ENCODE peak calls at places on chromosomes 5 and 9, in six cellular contexts. H is lower leg skin; J is fibroblast of lung; I is heart right ventricle; F is OCI-LY7; W is activated effector memory CD4-positive, alpha-beta T cell treated with Interleukin-2 at 50 U/mL for 16 hours. E is an unnamed sample.

GRCh38 chr5:75435101-75435500 is 76.3 kb downstream of the CERT1 start:
- DNase-seq in H (no peak), J (peak), I (no peak), F (no peak), W (no peak), E (no peak)

GRCh38 chr9:33923998-33924701 is 107.2 kb downstream of the UBE2R2 start:
- DNase-seq in H (no peak), J (no peak), I (no peak), F (no peak), W (no peak), E (no peak)

GRCh38 chr9:124479947-124480620 is 27.1 kb downstream of the NR5A1 start:
- DNase-seq in H (no peak), J (no peak), I (no peak), F (no peak), W (no peak), E (no peak)

GRCh38 chr9:108057421-108058136 is 568.0 kb upstream of the KLF4 start:
- DNase-seq in H (no peak), J (peak), I (no peak), F (no peak), W (no peak), E (peak)

GRCh38 chr5:170941788-170942187 is 80.0 kb downstream of the RANBP17 start:
- DNase-seq in H (no peak), J (no peak), I (no peak), F (no peak), W (no peak), E (no peak)

GRCh38 chr5:82620957-82621600 is 342.9 kb upstream of the RPS23 start:
- DNase-seq in H (no peak), J (peak), I (no peak), F (no peak), W (no peak), E (no peak)

GRCh38 chr5:124546643-124547042 is 199.8 kb downstream of the ZNF608 start:
- DNase-seq in H (no peak), J (peak), I (no peak), F (peak), W (no peak), E (no peak)

GRCh38 chr9:19154135-19154612 is 26.9 kb upstream of the PLIN2 start:
- DNase-seq in H (no peak), J (peak), I (no peak), F (no peak), W (no peak), E (peak)

GRCh38 chr5:79956173-79956670 is 34.8 kb downstream of the MTX3 start:
- DNase-seq in H (no peak), J (peak), I (no peak), F (no peak), W (no peak), E (no peak)

GRCh38 chr9:31776471-31776870 is 608.0 kb upstream of the ACO1 start:
- DNase-seq in H (no peak), J (no peak), I (no peak), F (no peak), W (no peak), E (no peak)

GRCh38 chr5:29811914-29812679 is 1381.4 kb upstream of the CDH6 start:
- DNase-seq in H (no peak), J (no peak), I (no peak), F (no peak), W (no peak), E (no peak)

GRCh38 chr5:65076251-65076869 is 307.6 kb downstream of the CWC27 start:
- DNase-seq in H (no peak), J (peak), I (no peak), F (peak), W (peak), E (no peak)

GRCh38 chr5:1751026-1751863 is 48.4 kb downstream of the MRPL36 start:
- DNase-seq in H (peak), J (no peak), I (no peak), F (no peak), W (no peak), E (peak)

GRCh38 chr9:130445268-130445983 is 665 bp downstream of the ASS1 start:
- DNase-seq in H (no peak), J (no peak), I (peak), F (no peak), W (no peak), E (no peak)

GRCh38 chr5:180441577-180441976 is 52.6 kb upstream of the CNOT6 start:
- DNase-seq in H (no peak), J (no peak), I (no peak), F (no peak), W (no peak), E (peak)

E was measured in gastrocnemius medialis.